ENCODE peak calls at places on chromosomes 1 and 21, in four cellular contexts. K is fibroblast of lung, Y is upper lobe of right lung, A is GM23338. N is an unnamed sample.

GRCh38 chr1:183870351-183871077 is 65.6 kb downstream of the RGL1 start:
- DNase-seq in A (no peak), K (peak; percentile 22), Y (no peak), N (no peak)

GRCh38 chr1:36652586-36652985 is 169.9 kb upstream of the CSF3R start:
- DNase-seq in A (no peak), K (no peak), Y (no peak), N (no peak)

GRCh38 chr1:200380589-200381021 is 29.2 kb downstream of the ZNF281 start:
- DNase-seq in Y (no peak), K (no peak), A (no peak), N (no peak)

GRCh38 chr1:35261412-35262120 is 6.9 kb upstream of the ZMYM4 start:
- DNase-seq in K (no peak), Y (no peak), A (no peak), N (no peak)

GRCh38 chr1:164644774-164645634 is 86.0 kb downstream of the PBX1 start:
- DNase-seq in A (no peak), K (peak; percentile 70), Y (no peak), N (peak; percentile 85)

GRCh38 chr1:246246430-246246829 is 260.6 kb downstream of the SMYD3 start:
- DNase-seq in Y (no peak), A (no peak), K (no peak), N (no peak)

GRCh38 chr21:45412909-45413581 is 8.1 kb downstream of the COL18A1 start:
- DNase-seq in A (no peak), K (no peak), Y (no peak), N (no peak)

GRCh38 chr1:174942547-174943255 is 57.0 kb upstream of the CACYBP start:
- DNase-seq in A (no peak), K (no peak), Y (no peak), N (no peak)

GRCh38 chr1:209368864-209369598 is 214.5 kb upstream of the CAMK1G start:
- DNase-seq in K (peak; percentile 97), Y (no peak), A (no peak), N (no peak)

GRCh38 chr1:60988827-60989363 is 93.5 kb upstream of the NFIA start:
- DNase-seq in Y (no peak), A (no peak), K (peak; percentile 16), N (no peak)

GRCh38 chr1:17297991-17298390 is 10.0 kb upstream of the PADI4 start:
- DNase-seq in K (no peak), A (no peak), Y (no peak), N (no peak)

GRCh38 chr21:32021319-32022027 is 148.7 kb downstream of the HUNK start:
- DNase-seq in Y (no peak), K (no peak), A (no peak), N (no peak)

GRCh38 chr1:94654919-94655318 is 113.4 kb upstream of the F3 start:
- DNase-seq in Y (no peak), A (no peak), K (no peak), N (no peak)

GRCh38 chr1:94654031-94654430 is 112.5 kb upstream of the F3 start:
- DNase-seq in A (no peak), Y (no peak), K (peak; percentile 79), N (no peak)

GRCh38 chr1:94658221-94658620 is 116.7 kb upstream of the F3 start:
- DNase-seq in A (no peak), K (peak; percentile 81), Y (no peak), N (no peak)

GRCh38 chr1:94654505-94654904 is 112.9 kb upstream of the F3 start:
- DNase-seq in Y (no peak), K (no peak), A (no peak), N (no peak)

DNA sequence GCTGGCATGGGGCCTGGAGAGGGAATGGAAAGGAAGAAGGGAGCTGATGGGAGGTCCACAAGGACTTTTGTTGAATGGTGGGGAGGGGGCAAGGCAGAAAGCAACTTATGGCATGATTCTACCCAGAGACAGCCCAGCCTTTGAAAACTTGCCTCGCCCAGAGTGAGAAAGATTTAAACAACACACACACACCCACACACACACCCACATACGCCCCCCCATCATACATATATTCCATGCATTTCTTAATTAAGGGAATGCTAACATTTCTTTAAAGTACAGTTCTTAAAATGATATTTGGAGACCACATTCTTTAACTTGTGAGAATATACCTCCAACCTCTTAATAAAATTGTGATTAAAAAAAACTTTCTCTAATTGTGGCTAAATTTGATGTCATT is 115.4 kb upstream of the F3 start:
- DNase-seq in Y (no peak), K (no peak), A (no peak), N (no peak)
- H3K27ac ChIP-seq in Y (no peak overlapping the region), K (no peak overlapping the region), A (peak overlapping the region; percentile 86), N (no peak overlapping the region)

DNA sequence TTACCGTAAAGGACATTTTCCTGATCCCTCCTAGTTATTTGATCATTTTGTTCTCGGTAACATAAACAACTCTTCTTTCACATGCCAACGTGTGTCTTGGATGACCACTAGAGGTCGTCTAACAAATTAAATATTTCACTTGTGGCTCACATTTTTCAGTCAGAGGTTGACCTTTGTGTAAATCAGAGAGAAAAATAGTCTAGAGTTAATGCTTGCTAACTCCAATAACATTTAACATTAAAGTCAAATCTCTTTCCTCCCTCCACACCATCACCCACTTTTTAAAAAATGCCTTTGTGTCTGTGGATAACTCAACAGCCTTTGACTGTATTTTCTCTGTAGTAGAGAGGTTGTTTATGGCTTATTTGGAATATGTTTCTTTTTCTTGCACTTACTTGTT is 220.5 kb upstream of the B3GALT2 start:
- DNase-seq in Y (no peak), K (peak; percentile 76), A (peak; percentile 76), N (peak; percentile 51)
- H3K4me3 ChIP-seq in Y (no peak overlapping the region), K (no peak overlapping the region), A (no peak overlapping the region), N (no peak overlapping the region)

GRCh38 chr1:57024855-57025254 is 59.0 kb upstream of the C8B start:
- DNase-seq in A (no peak), Y (no peak), K (no peak), N (no peak)
- H3K36me3 ChIP-seq in A (no peaks in the 10 kb centered on the region), Y (no peaks in the 10 kb centered on the region), K (no peaks in the 10 kb centered on the region), N (no peaks in the 10 kb centered on the region)

GRCh38 chr1:159076753-159077656 is at the start of gene AIM2:
- DNase-seq in A (no peak), Y (peak; percentile 80), K (peak; percentile 14), N (no peak)
- H3K27ac ChIP-seq in A (no peak within 1 kb of the TSS), Y (peak within 1 kb of the TSS; percentile 72), K (no peak within 1 kb of the TSS), N (no peak within 1 kb of the TSS)

GRCh38 chr21:35611752-35612151 is 448.6 kb downstream of the SETD4 start:
- DNase-seq in Y (no peak), A (no peak), K (peak; percentile 67), N (peak; percentile 29)
- H3K4me3 ChIP-seq in Y (no peak overlapping the region), A (no peak overlapping the region), K (no peak overlapping the region), N (no peak overlapping the region)